ENCODE peak calls at places on chromosomes 3 and 15, in eight cellular contexts. One of them, this sample, is unnamed.

GRCh38 chr3:58480309-58480708 is 11.6 kb upstream of the KCTD6 start:
- DNase-seq in sigmoid colon: no peak
- DNase-seq in A549: no peak
- DNase-seq in HepG2: no peak
- DNase-seq in stomach: no peak
- DNase-seq in K562: no peak
- DNase-seq in spleen: no peak
- DNase-seq in IMR-90: no peak
- DNase-seq in this sample: no peak

GRCh38 chr3:159892171-159892791 is 96.4 kb upstream of the IL12A start:
- DNase-seq in A549: no peak
- DNase-seq in HepG2: no peak
- DNase-seq in sigmoid colon: no peak
- DNase-seq in K562: no peak
- DNase-seq in stomach: no peak
- DNase-seq in IMR-90: no peak
- DNase-seq in spleen: no peak
- DNase-seq in this sample: no peak

GRCh38 chr3:145087038-145087437 is 1073.9 kb downstream of the PLOD2 start:
- DNase-seq in spleen: no peak
- DNase-seq in K562: no peak
- DNase-seq in stomach: no peak
- DNase-seq in IMR-90: no peak
- DNase-seq in sigmoid colon: no peak
- DNase-seq in A549: no peak
- DNase-seq in HepG2: no peak
- DNase-seq in this sample: no peak

GRCh38 chr15:80640546-80641121 is 54.5 kb upstream of the ABHD17C start:
- DNase-seq in K562: no peak
- DNase-seq in HepG2: no peak
- DNase-seq in sigmoid colon: no peak
- DNase-seq in A549: no peak
- DNase-seq in stomach: no peak
- DNase-seq in spleen: no peak
- DNase-seq in IMR-90: no peak
- DNase-seq in this sample: no peak

GRCh38 chr3:131658771-131659170 is 156.0 kb upstream of the MRPL3 start:
- DNase-seq in stomach: no peak
- DNase-seq in K562: no peak
- DNase-seq in spleen: no peak
- DNase-seq in sigmoid colon: no peak
- DNase-seq in IMR-90: no peak
- DNase-seq in A549: no peak
- DNase-seq in HepG2: no peak
- DNase-seq in this sample: no peak

GRCh38 chr3:73813291-73813977 is 188.7 kb upstream of the PDZRN3 start:
- DNase-seq in stomach: no peak
- DNase-seq in HepG2: no peak
- DNase-seq in IMR-90: no peak
- DNase-seq in spleen: no peak
- DNase-seq in A549: no peak
- DNase-seq in K562: no peak
- DNase-seq in sigmoid colon: no peak
- DNase-seq in this sample: no peak

GRCh38 chr15:79849789-79850188 is 47.0 kb downstream of the MTHFS start:
- DNase-seq in sigmoid colon: no peak
- DNase-seq in K562: peak; percentile 49
- DNase-seq in HepG2: peak; percentile 12
- DNase-seq in spleen: no peak
- DNase-seq in A549: peak; percentile 63
- DNase-seq in IMR-90: peak; percentile 52
- DNase-seq in stomach: peak; percentile 35
- DNase-seq in this sample: no peak

GRCh38 chr15:68768321-68768720 is 52.4 kb downstream of the ANP32A start:
- DNase-seq in sigmoid colon: no peak
- DNase-seq in IMR-90: peak; percentile 37
- DNase-seq in K562: no peak
- DNase-seq in spleen: no peak
- DNase-seq in stomach: no peak
- DNase-seq in HepG2: no peak
- DNase-seq in A549: peak; percentile 38
- DNase-seq in this sample: no peak

GRCh38 chr3:146322216-146322615 is 71.3 kb upstream of the PLSCR4 start:
- DNase-seq in stomach: no peak
- DNase-seq in HepG2: no peak
- DNase-seq in spleen: no peak
- DNase-seq in A549: no peak
- DNase-seq in sigmoid colon: no peak
- DNase-seq in K562: no peak
- DNase-seq in IMR-90: no peak
- DNase-seq in this sample: no peak

GRCh38 chr3:12292770-12293169 is 3.9 kb downstream of the PPARG start:
- DNase-seq in stomach: no peak
- DNase-seq in IMR-90: no peak
- DNase-seq in spleen: no peak
- DNase-seq in sigmoid colon: no peak
- DNase-seq in K562: no peak
- DNase-seq in A549: no peak
- DNase-seq in HepG2: no peak
- DNase-seq in this sample: no peak

GRCh38 chr3:123385981-123386380 is 62.9 kb downstream of the ADCY5 start:
- DNase-seq in IMR-90: peak; percentile 31
- DNase-seq in spleen: peak; percentile 40
- DNase-seq in A549: peak; percentile 25
- DNase-seq in sigmoid colon: peak; percentile 85
- DNase-seq in K562: no peak
- DNase-seq in stomach: no peak
- DNase-seq in HepG2: no peak
- DNase-seq in this sample: no peak

GRCh38 chr3:13771496-13771895 is 108.4 kb downstream of the WNT7A start:
- DNase-seq in stomach: peak; percentile 23
- DNase-seq in K562: no peak
- DNase-seq in A549: no peak
- DNase-seq in IMR-90: no peak
- DNase-seq in HepG2: no peak
- DNase-seq in spleen: no peak
- DNase-seq in sigmoid colon: no peak
- DNase-seq in this sample: peak; percentile 20

DNA sequence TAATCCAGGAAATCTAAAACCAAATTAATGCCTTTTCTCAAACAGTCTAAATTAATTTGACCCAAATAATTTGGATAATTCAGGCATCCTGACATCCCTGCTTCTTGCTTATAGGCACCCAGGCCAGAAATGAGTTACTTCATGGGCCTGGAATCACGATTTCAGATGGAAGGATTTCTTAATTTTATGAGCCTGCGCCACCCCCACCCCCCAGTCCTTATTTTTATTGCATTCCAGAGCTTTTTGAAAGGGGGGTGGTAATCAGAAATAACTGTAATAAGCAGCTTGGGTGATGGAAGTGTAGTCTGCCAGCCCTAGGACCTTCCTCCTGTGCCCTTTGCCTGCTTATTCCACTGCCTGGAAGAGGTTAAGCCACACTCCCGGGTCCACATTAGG is 1.3 kb downstream of the AP2M1 start:
- DNase-seq in IMR-90: no peak
- DNase-seq in K562: no peak
- DNase-seq in sigmoid colon: no peak
- DNase-seq in HepG2: no peak
- DNase-seq in stomach: no peak
- DNase-seq in A549: no peak
- DNase-seq in spleen: no peak
- DNase-seq in this sample: no peak
- TF ChIP-seq CTCF in IMR-90: no peak
- TF ChIP-seq CTCF in K562: no peak
- TF ChIP-seq CTCF in sigmoid colon: no peak
- TF ChIP-seq CTCF in HepG2: no peak
- TF ChIP-seq CTCF in stomach: no peak
- TF ChIP-seq CTCF in A549: no peak
- TF ChIP-seq CTCF in spleen: no peak
- TF ChIP-seq CTCF in this sample: no peak

GRCh38 chr15:63172376-63173115 is 15.3 kb upstream of the RPS27L start:
- DNase-seq in sigmoid colon: no peak
- DNase-seq in spleen: no peak
- DNase-seq in stomach: no peak
- DNase-seq in IMR-90: no peak
- DNase-seq in A549: no peak
- DNase-seq in HepG2: no peak
- DNase-seq in K562: peak; percentile 19
- DNase-seq in this sample: no peak
- TF ChIP-seq POLR2A in sigmoid colon: no peak
- TF ChIP-seq POLR2A in spleen: no peak
- TF ChIP-seq POLR2A in stomach: no peak
- TF ChIP-seq POLR2A in IMR-90: no peak
- TF ChIP-seq POLR2A in A549: no peak
- TF ChIP-seq POLR2A in HepG2: no peak
- TF ChIP-seq POLR2A in K562: no peak
- TF ChIP-seq POLR2A in this sample: no peak

DNA sequence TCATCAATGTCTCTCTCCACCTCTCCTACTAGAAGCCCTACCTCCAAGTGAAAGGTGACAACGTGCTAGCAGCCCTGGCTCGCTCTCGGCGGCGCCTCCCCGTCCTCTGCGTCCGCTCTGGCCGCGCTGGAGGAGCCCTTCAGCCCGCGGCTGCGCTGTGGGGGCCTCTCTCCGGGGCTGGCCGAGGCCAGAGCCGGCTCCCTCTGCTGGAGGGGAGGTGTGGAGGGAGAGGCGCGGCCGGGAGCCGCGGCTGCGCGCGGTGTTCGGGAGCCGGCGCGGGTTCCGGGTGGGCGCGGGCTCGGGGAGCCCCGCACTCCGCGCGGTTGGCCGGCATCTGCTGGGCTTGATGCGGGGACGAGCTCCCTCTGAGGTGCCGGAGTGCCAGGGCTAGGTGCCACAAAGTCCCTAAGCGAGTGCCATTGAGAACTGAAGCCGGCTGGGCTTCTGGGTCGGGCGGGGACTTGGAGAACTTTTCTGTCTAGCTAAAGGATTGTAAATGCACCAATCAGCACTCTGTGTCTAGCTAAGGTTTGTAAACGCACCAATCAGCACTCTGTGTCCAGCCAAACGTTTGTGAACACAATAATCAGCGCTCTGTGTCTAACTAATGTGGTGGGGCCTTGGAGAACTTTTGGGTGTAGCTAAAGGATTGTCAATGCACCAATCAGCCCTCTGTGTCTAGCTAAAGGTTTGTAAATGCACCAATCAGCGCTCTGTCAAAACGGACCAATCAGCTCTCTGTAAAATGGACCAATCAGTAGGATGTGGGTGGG is 84.8 kb upstream of the ARRDC4 start:
- DNase-seq in A549: peak; percentile 66
- DNase-seq in HepG2: no peak
- DNase-seq in K562: peak; percentile 59
- DNase-seq in sigmoid colon: no peak
- DNase-seq in spleen: no peak
- DNase-seq in stomach: no peak
- DNase-seq in IMR-90: no peak
- DNase-seq in this sample: peak; percentile 71
- TF ChIP-seq CTCF in A549: peak; percentile 22
- TF ChIP-seq CTCF in HepG2: peak; percentile 21
- TF ChIP-seq CTCF in K562: peak; percentile 62
- TF ChIP-seq CTCF in sigmoid colon: no peak
- TF ChIP-seq CTCF in spleen: no peak
- TF ChIP-seq CTCF in stomach: no peak
- TF ChIP-seq CTCF in IMR-90: no peak
- TF ChIP-seq CTCF in this sample: no peak

GRCh38 chr3:184249412-184250166 is at the start of gene EEF1AKMT4:
- DNase-seq in sigmoid colon: peak; percentile 98
- DNase-seq in K562: peak; percentile 92
- DNase-seq in stomach: peak; percentile 98
- DNase-seq in spleen: peak; percentile 98
- DNase-seq in A549: peak; percentile 98
- DNase-seq in HepG2: peak; percentile 97
- DNase-seq in IMR-90: peak; percentile 98
- DNase-seq in this sample: peak; percentile 97
- TF ChIP-seq POLR2A in sigmoid colon: no peak
- TF ChIP-seq POLR2A in K562: peak; percentile 80
- TF ChIP-seq POLR2A in stomach: no peak
- TF ChIP-seq POLR2A in spleen: no peak
- TF ChIP-seq POLR2A in A549: peak; percentile 67
- TF ChIP-seq POLR2A in HepG2: no peak
- TF ChIP-seq POLR2A in IMR-90: no peak
- TF ChIP-seq POLR2A in this sample: peak; percentile 77

GRCh38 chr15:75335705-75336355 is at the start of gene COMMD4:
- DNase-seq in A549: peak; percentile 98
- DNase-seq in IMR-90: peak; percentile 95
- DNase-seq in HepG2: peak; percentile 91
- DNase-seq in sigmoid colon: peak; percentile 99
- DNase-seq in K562: peak; percentile 81
- DNase-seq in stomach: peak; percentile 98
- DNase-seq in spleen: peak; percentile 94
- DNase-seq in this sample: peak; percentile 96
- TF ChIP-seq CTCF in A549: no peak
- TF ChIP-seq CTCF in IMR-90: no peak
- TF ChIP-seq CTCF in HepG2: peak; percentile 29
- TF ChIP-seq CTCF in sigmoid colon: no peak
- TF ChIP-seq CTCF in K562: no peak
- TF ChIP-seq CTCF in stomach: no peak
- TF ChIP-seq CTCF in spleen: peak; percentile 5
- TF ChIP-seq CTCF in this sample: no peak

GRCh38 chr3:66220602-66221377 is at the start of gene SLC25A26:
- DNase-seq in spleen: peak; percentile 99
- DNase-seq in IMR-90: peak; percentile 95
- DNase-seq in sigmoid colon: peak; percentile 98
- DNase-seq in K562: peak; percentile 89
- DNase-seq in stomach: peak; percentile 97
- DNase-seq in HepG2: peak; percentile 93
- DNase-seq in A549: peak; percentile 93
- DNase-seq in this sample: peak; percentile 95
- TF ChIP-seq POLR2A in spleen: peak; percentile 63
- TF ChIP-seq POLR2A in IMR-90: peak; percentile 89
- TF ChIP-seq POLR2A in sigmoid colon: peak; percentile 13
- TF ChIP-seq POLR2A in K562: peak; percentile 79
- TF ChIP-seq POLR2A in stomach: no peak
- TF ChIP-seq POLR2A in HepG2: peak; percentile 78
- TF ChIP-seq POLR2A in A549: peak; percentile 58
- TF ChIP-seq POLR2A in this sample: peak; percentile 60